ENCODE peak calls at places on chromosomes 3 and 15, in seven cellular contexts. N is GM12878, W is HCT116, O is H1, Q is SK-N-SH, K is HepG2, F is K562. Z is an unnamed sample.

GRCh38 chr3:79006077-79006476 is 761.7 kb downstream of the ROBO1 start:
- DNase-seq in N (no peak), W (no peak), O (no peak), Q (no peak), K (no peak), F (no peak), Z (no peak)

GRCh38 chr3:124297062-124297980 is 305.4 kb upstream of the ROPN1 start:
- DNase-seq in N (no peak), W (no peak), O (no peak), Q (peak), K (no peak), F (no peak), Z (peak)

GRCh38 chr3:126519506-126520455 is 2.2 kb upstream of the UROC1 start:
- DNase-seq in N (no peak), W (no peak), O (no peak), Q (no peak), K (peak), F (no peak), Z (no peak)

GRCh38 chr3:197793246-197793645 is 2.2 kb downstream of the LRCH3 start:
- DNase-seq in N (peak), W (no peak), O (no peak), Q (no peak), K (no peak), F (no peak), Z (no peak)

GRCh38 chr15:50114381-50114780 is 4.7 kb downstream of the ATP8B4 start:
- DNase-seq in N (no peak), W (no peak), O (no peak), Q (no peak), K (no peak), F (no peak), Z (no peak)

GRCh38 chr3:101084404-101084803 is 91.2 kb upstream of the ABI3BP start:
- DNase-seq in N (no peak), W (no peak), O (no peak), Q (no peak), K (no peak), F (no peak), Z (no peak)

GRCh38 chr15:49718846-49719245 is 98.0 kb downstream of the DTWD1 start:
- DNase-seq in N (no peak), W (no peak), O (no peak), Q (no peak), K (no peak), F (no peak), Z (no peak)

GRCh38 chr3:77620009-77620408 is 580.1 kb downstream of the ROBO2 start:
- DNase-seq in N (no peak), W (no peak), O (no peak), Q (no peak), K (no peak), F (no peak), Z (no peak)

GRCh38 chr3:45272828-45273470 is 46.9 kb upstream of the TMEM158 start:
- DNase-seq in N (no peak), W (no peak), O (no peak), Q (no peak), K (no peak), F (no peak), Z (no peak)

GRCh38 chr3:196287066-196287404 is 491 bp downstream of the PCYT1A start:
- DNase-seq in N (no peak), W (no peak), O (no peak), Q (no peak), K (no peak), F (no peak), Z (peak)

GRCh38 chr3:13769422-13769821 is 110.4 kb downstream of the WNT7A start:
- DNase-seq in N (no peak), W (no peak), O (no peak), Q (no peak), K (no peak), F (no peak), Z (no peak)

GRCh38 chr3:61832375-61833229 is 271.2 kb downstream of the PTPRG start:
- DNase-seq in N (no peak), W (no peak), O (no peak), Q (no peak), K (no peak), F (no peak), Z (no peak)

DNA sequence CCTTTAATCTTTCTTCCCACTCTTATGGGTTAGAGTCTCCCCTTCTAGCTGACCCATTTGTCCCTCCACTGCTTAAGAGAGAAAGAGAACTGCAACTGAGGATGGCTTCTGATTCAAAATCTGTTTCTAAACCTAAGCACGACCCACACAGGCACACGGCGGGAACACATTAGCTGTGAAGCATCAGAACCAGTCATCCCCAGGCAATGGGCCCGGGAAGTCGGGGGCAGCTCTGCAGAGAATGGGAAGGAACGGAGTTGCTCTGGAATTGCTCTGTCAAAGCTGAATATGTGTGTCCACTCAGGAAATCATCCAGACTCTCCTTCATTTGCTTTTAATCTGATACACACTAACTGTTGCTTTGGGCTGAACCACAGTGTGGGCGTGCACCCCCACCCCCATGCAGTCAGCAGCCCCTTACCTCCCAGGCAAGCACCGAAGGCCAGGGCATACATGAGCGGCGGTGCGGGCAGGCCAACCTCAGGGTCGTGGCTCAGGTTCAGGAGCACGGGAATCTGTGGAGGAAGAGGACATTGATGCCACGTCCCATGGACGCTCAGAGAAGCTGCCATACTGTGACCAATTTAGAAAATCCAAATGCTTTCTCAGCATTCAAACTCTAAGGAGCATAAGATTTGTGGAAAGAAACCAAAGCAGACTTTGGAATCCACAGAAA is 248.0 kb downstream of the OCA2 start:
- DNase-seq in N (no peak), W (no peak), O (no peak), Q (no peak), K (no peak), F (no peak), Z (no peak)
- TF ChIP-seq JUND in N (no peak), W (no peak), O (no peak), Q (no peak), K (no peak), F (no peak), Z (no peak)

GRCh38 chr3:151969026-151969658 is 95.7 kb downstream of the SUCNR1 start:
- DNase-seq in N (no peak), W (no peak), O (no peak), Q (no peak), K (no peak), F (no peak), Z (no peak)

GRCh38 chr3:151962891-151963290 is 89.4 kb downstream of the SUCNR1 start:
- DNase-seq in N (no peak), W (no peak), O (no peak), Q (no peak), K (no peak), F (no peak), Z (no peak)

GRCh38 chr3:151962371-151962770 is 88.9 kb downstream of the SUCNR1 start:
- DNase-seq in N (no peak), W (no peak), O (no peak), Q (no peak), K (no peak), F (no peak), Z (no peak)

GRCh38 chr3:151960956-151961580 is 87.6 kb downstream of the SUCNR1 start:
- DNase-seq in N (no peak), W (no peak), O (no peak), Q (no peak), K (no peak), F (no peak), Z (no peak)

GRCh38 chr3:151964768-151965167 is 91.3 kb downstream of the SUCNR1 start:
- DNase-seq in N (no peak), W (no peak), O (no peak), Q (no peak), K (no peak), F (no peak), Z (no peak)
- TF ChIP-seq JUND in N (no peak), W (no peak), O (no peak), Q (no peak), K (no peak), F (no peak), Z (no peak)

DNA sequence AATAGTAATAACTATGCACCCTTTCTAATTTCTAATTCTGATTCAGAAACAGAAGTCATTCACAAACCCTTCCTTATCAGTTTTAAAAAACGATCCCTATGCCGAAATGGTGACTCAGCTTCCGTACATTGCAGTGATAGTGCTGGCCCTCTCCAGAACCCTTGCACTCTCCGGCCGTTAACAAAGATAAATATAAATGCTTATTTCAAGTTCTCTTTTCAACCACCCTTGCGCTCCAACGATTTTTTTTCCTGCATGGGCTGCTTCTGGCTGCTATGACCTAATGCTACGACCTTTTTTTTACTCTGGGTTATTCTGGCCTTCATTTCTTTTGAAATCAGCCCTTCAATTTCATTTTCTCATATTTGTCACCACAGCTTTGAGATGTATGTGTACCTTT is 646.2 kb downstream of the NTRK3 start:
- DNase-seq in N (no peak), W (no peak), O (no peak), Q (no peak), K (no peak), F (peak), Z (no peak)
- TF ChIP-seq JUND in N (no peak), W (no peak), O (no peak), Q (no peak), K (no peak), F (peak), Z (no peak)

DNA sequence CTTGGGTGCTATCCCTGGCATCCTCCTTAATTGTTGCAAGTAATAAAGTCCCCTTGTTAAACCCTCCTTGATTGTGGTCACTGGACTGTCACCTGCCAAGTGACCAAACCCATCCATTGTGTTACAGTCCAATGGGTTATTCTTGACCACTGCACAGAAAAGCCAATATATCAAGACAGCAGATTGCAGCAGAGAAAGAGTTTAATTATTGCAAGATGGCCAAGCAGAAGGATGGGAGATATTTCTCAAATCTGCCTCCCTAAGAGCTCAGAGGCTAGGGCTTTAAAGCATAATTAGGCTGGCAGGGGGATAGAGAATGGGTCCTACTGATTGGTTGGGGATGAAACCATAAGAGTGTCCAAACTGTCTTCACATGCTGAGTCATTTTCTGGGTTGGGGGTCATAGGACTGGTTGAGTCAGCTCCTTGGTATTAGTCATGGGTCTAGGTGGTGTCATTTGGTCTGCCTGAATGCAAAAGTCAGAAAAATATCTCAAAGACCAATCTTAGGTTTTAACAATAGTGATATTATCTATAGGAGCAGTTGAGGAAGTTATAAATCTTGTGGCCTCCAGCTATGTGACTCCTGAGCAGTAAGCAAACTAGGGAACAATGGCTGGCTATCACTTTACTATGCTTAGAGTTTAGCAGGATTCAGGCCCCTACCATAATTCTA is 19.1 kb upstream of the XYLB start:
- DNase-seq in N (no peak), W (peak), O (no peak), Q (no peak), K (no peak), F (no peak), Z (peak)
- TF ChIP-seq JUND in N (no peak), W (peak), O (no peak), Q (no peak), K (no peak), F (peak), Z (no peak)

Z was measured in T47D.